ENCODE peak calls at places on chromosomes 7 and 10, in eight cellular contexts. U is activated CD4-positive, alpha-beta T cell treated with anti-CD3 and anti-CD28 coated beads, Interleukin-2, amount 10 ng/mL, durations not matched to agents 7 days and 5 days; R is cerebellar cortex; H is anterior cingulate cortex; Z is lung; P is fibroblast of the conjunctiva; G is T follicular helper cell; M is KBM-7. J is an unnamed sample.

GRCh38 chr7:101728888-101729883 is 88.2 kb upstream of the CUX1 start:
- DNase-seq in R (no peak), P (peak; percentile 40), U (no peak), G (no peak), H (no peak), M (peak; percentile 66), Z (peak; percentile 65), J (no peak)

GRCh38 chr7:151790826-151791379 is 86.0 kb downstream of the PRKAG2 start:
- DNase-seq in R (peak; percentile 28), G (no peak), H (no peak), P (no peak), M (no peak), Z (no peak), U (no peak), J (no peak)

GRCh38 chr10:89454561-89455347 is 40.4 kb downstream of the IFIT5 start:
- DNase-seq in R (no peak), M (no peak), G (no peak), P (no peak), Z (no peak), H (no peak), U (no peak), J (no peak)

GRCh38 chr7:158809596-158809995 is 19.7 kb downstream of the ESYT2 start:
- DNase-seq in H (no peak), Z (no peak), G (no peak), R (no peak), U (no peak), M (peak; percentile 42), P (no peak), J (no peak)

GRCh38 chr10:3898821-3899220 is 113.8 kb upstream of the KLF6 start:
- DNase-seq in U (no peak), G (no peak), M (no peak), Z (peak; percentile 47), H (no peak), P (no peak), R (no peak), J (no peak)

GRCh38 chr7:43104874-43105520 is 7.5 kb upstream of the HECW1 start:
- DNase-seq in G (no peak), R (no peak), H (no peak), Z (no peak), U (no peak), M (no peak), P (no peak), J (no peak)

GRCh38 chr7:140609646-140610045 is 31.0 kb downstream of the DENND2A start:
- DNase-seq in G (no peak), U (no peak), H (no peak), M (no peak), P (peak; percentile 62), R (no peak), Z (no peak), J (no peak)

GRCh38 chr7:79078273-79078672 is 375.2 kb downstream of the MAGI2 start:
- DNase-seq in P (no peak), U (no peak), Z (no peak), M (no peak), R (no peak), G (no peak), H (no peak), J (no peak)

GRCh38 chr10:69715899-69716606 is 85.7 kb upstream of the COL13A1 start:
- DNase-seq in G (no peak), Z (no peak), R (no peak), U (no peak), H (no peak), M (no peak), P (no peak), J (no peak)

GRCh38 chr7:13751771-13752170 is 237.7 kb downstream of the ETV1 start:
- DNase-seq in Z (no peak), R (peak; percentile 92), P (no peak), U (no peak), M (no peak), H (no peak), G (no peak), J (no peak)

GRCh38 chr10:18334116-18334867 is 194.1 kb downstream of the CACNB2 start:
- DNase-seq in U (no peak), G (no peak), M (no peak), H (no peak), Z (no peak), P (no peak), R (no peak), J (no peak)

GRCh38 chr10:20267734-20268133 is 451.5 kb downstream of the PLXDC2 start:
- DNase-seq in U (no peak), H (no peak), M (no peak), R (no peak), P (no peak), Z (no peak), G (no peak), J (no peak)

GRCh38 chr7:41693150-41693997 is 9.5 kb downstream of the INHBA start:
- DNase-seq in G (no peak), P (no peak), U (no peak), R (no peak), H (no peak), M (no peak), Z (no peak), J (no peak)

GRCh38 chr10:89535185-89536012 is at the start of gene SLC16A12:
- DNase-seq in P (no peak), M (no peak), G (no peak), R (peak; percentile 6), U (no peak), Z (no peak), H (no peak), J (no peak)

J was measured in NT2/D1.